ENCODE peak calls at places on chromosomes 13 and 19, in four cellular contexts. One of them, this sample, is unnamed.

GRCh38 chr19:41869374-41869955 is 7.6 kb upstream of the CD79A start:
- DNase-seq in foreskin fibroblast: no peak
- DNase-seq in mucosa of descending colon: no peak
- DNase-seq in cardiac fibroblast: no peak
- DNase-seq in this sample: no peak

GRCh38 chr13:87172166-87172825 is 498.9 kb upstream of the SLITRK5 start:
- DNase-seq in foreskin fibroblast: no peak
- DNase-seq in mucosa of descending colon: no peak
- DNase-seq in cardiac fibroblast: no peak
- DNase-seq in this sample: no peak

GRCh38 chr13:89490661-89491060 is 1819.5 kb downstream of the SLITRK5 start:
- DNase-seq in foreskin fibroblast: no peak
- DNase-seq in mucosa of descending colon: no peak
- DNase-seq in cardiac fibroblast: no peak
- DNase-seq in this sample: no peak

GRCh38 chr19:19421326-19421725 is 15.9 kb downstream of the GATAD2A start:
- DNase-seq in foreskin fibroblast: no peak
- DNase-seq in mucosa of descending colon: no peak
- DNase-seq in cardiac fibroblast: no peak
- DNase-seq in this sample: no peak

GRCh38 chr13:30618186-30618937 is 642 bp downstream of the USPL1 start:
- DNase-seq in foreskin fibroblast: no peak
- DNase-seq in mucosa of descending colon: no peak
- DNase-seq in cardiac fibroblast: peak
- DNase-seq in this sample: no peak

GRCh38 chr13:39767791-39768564 is 112.5 kb downstream of the COG6 start:
- DNase-seq in foreskin fibroblast: no peak
- DNase-seq in mucosa of descending colon: peak
- DNase-seq in cardiac fibroblast: no peak
- DNase-seq in this sample: no peak

GRCh38 chr13:75689686-75690085 is 53.6 kb downstream of the LMO7 start:
- DNase-seq in foreskin fibroblast: no peak
- DNase-seq in mucosa of descending colon: no peak
- DNase-seq in cardiac fibroblast: no peak
- DNase-seq in this sample: no peak

GRCh38 chr13:43629691-43630480 is 156.9 kb downstream of the ENOX1 start:
- DNase-seq in foreskin fibroblast: peak
- DNase-seq in mucosa of descending colon: no peak
- DNase-seq in cardiac fibroblast: peak
- DNase-seq in this sample: peak

GRCh38 chr19:10516671-10517286 is 468 bp downstream of the S1PR5 start:
- DNase-seq in foreskin fibroblast: no peak
- DNase-seq in mucosa of descending colon: no peak
- DNase-seq in cardiac fibroblast: no peak
- DNase-seq in this sample: no peak

GRCh38 chr19:45598267-45599011 is 3.6 kb downstream of the GPR4 start:
- DNase-seq in foreskin fibroblast: no peak
- DNase-seq in mucosa of descending colon: no peak
- DNase-seq in cardiac fibroblast: peak
- DNase-seq in this sample: no peak

GRCh38 chr13:75723927-75724326 is 87.8 kb downstream of the LMO7 start:
- DNase-seq in foreskin fibroblast: no peak
- DNase-seq in mucosa of descending colon: no peak
- DNase-seq in cardiac fibroblast: no peak
- DNase-seq in this sample: no peak

GRCh38 chr19:3730457-3730958 is 22.3 kb downstream of the TJP3 start:
- DNase-seq in foreskin fibroblast: no peak
- DNase-seq in mucosa of descending colon: no peak
- DNase-seq in cardiac fibroblast: no peak
- DNase-seq in this sample: no peak

GRCh38 chr19:51777570-51778460 is 16.8 kb downstream of the FPR2 start:
- DNase-seq in foreskin fibroblast: peak
- DNase-seq in mucosa of descending colon: peak
- DNase-seq in cardiac fibroblast: peak
- DNase-seq in this sample: peak

GRCh38 chr19:30406220-30406944 is 34.2 kb downstream of the ZNF536 start:
- DNase-seq in foreskin fibroblast: peak
- DNase-seq in mucosa of descending colon: peak
- DNase-seq in cardiac fibroblast: no peak
- DNase-seq in this sample: no peak

GRCh38 chr19:17766543-17767131 is 15.4 kb downstream of the FCHO1 start:
- DNase-seq in foreskin fibroblast: peak
- DNase-seq in mucosa of descending colon: peak
- DNase-seq in cardiac fibroblast: peak
- DNase-seq in this sample: peak

GRCh38 chr19:10049626-10050025 is 36.3 kb downstream of the RDH8 start:
- DNase-seq in foreskin fibroblast: no peak
- DNase-seq in mucosa of descending colon: no peak
- DNase-seq in cardiac fibroblast: no peak
- DNase-seq in this sample: no peak

GRCh38 chr19:15253076-15253475 is 20.8 kb upstream of the EPHX3 start:
- DNase-seq in foreskin fibroblast: no peak
- DNase-seq in mucosa of descending colon: no peak
- DNase-seq in cardiac fibroblast: no peak
- DNase-seq in this sample: no peak

GRCh38 chr13:101453784-101454201 is 1.3 kb downstream of the ITGBL1 start:
- DNase-seq in foreskin fibroblast: no peak
- DNase-seq in mucosa of descending colon: peak
- DNase-seq in cardiac fibroblast: no peak
- DNase-seq in this sample: no peak

GRCh38 chr19:16036941-16037340 is 39.4 kb upstream of the TPM4 start:
- DNase-seq in foreskin fibroblast: no peak
- DNase-seq in mucosa of descending colon: no peak
- DNase-seq in cardiac fibroblast: no peak
- DNase-seq in this sample: no peak

GRCh38 chr13:35765387-35765786 is 288.9 kb upstream of the MAB21L1 start:
- DNase-seq in foreskin fibroblast: no peak
- DNase-seq in mucosa of descending colon: no peak
- DNase-seq in cardiac fibroblast: no peak
- DNase-seq in this sample: no peak

GRCh38 chr13:23979361-23980159 is 82.3 kb upstream of the C1QTNF9B start:
- DNase-seq in foreskin fibroblast: peak
- DNase-seq in mucosa of descending colon: peak
- DNase-seq in cardiac fibroblast: peak
- DNase-seq in this sample: peak

GRCh38 chr13:100887729-100888151 is 213.1 kb upstream of the TMTC4 start:
- DNase-seq in foreskin fibroblast: peak
- DNase-seq in mucosa of descending colon: no peak
- DNase-seq in cardiac fibroblast: peak
- DNase-seq in this sample: peak

DNA sequence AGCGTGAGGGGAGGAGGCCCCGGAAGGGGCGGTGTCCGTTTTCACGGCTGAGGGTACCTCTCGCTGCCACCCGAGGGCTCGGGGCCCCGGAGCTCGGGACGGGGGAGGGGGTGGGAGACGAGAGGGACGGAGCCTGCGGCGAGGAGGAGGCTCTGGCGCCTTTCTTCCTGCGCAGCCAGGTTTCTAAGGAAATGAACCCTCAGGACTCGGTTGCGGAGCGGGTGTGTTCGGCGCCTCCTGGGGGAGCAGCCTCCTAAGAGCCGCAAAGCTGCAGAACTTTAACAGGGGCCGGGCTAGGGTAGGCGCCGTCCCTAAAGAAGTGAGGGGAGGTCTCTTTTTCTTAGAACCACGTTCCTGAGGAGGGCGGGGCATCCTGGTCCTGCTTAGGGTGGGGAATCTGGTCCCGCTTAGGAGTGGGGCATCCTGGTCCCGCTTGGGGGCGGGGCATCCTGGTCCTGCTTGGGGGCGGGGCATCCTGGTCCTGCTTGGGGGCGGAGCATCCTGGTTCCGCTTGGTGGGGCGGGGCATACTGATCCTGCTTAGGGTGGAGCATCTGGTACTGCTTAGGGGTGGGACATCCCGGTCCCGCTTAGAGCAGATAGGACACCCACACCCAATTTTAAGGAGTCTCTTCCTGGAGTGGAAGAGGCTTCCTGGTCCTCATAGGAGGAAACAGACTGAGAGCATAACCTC is 6.2 kb downstream of the SYT5 start:
- DNase-seq in foreskin fibroblast: peak
- DNase-seq in mucosa of descending colon: peak
- DNase-seq in cardiac fibroblast: peak
- DNase-seq in this sample: peak
- TF ChIP-seq CTCF in foreskin fibroblast: no peak
- TF ChIP-seq CTCF in mucosa of descending colon: no peak
- TF ChIP-seq CTCF in cardiac fibroblast: no peak
- TF ChIP-seq CTCF in this sample: peak

GRCh38 chr19:6737873-6738725 is 719 bp upstream of the GPR108 start:
- DNase-seq in foreskin fibroblast: peak
- DNase-seq in mucosa of descending colon: peak
- DNase-seq in cardiac fibroblast: peak
- DNase-seq in this sample: peak

GRCh38 chr19:6739390-6739883 is at the start of gene TRIP10:
- DNase-seq in foreskin fibroblast: peak
- DNase-seq in mucosa of descending colon: peak
- DNase-seq in cardiac fibroblast: peak
- DNase-seq in this sample: peak

GRCh38 chr19:6737284-6737872 is at the start of gene GPR108:
- DNase-seq in foreskin fibroblast: peak
- DNase-seq in mucosa of descending colon: peak
- DNase-seq in cardiac fibroblast: no peak
- DNase-seq in this sample: peak

GRCh38 chr19:6739884-6740588 is 556 bp downstream of the TRIP10 start:
- DNase-seq in foreskin fibroblast: no peak
- DNase-seq in mucosa of descending colon: no peak
- DNase-seq in cardiac fibroblast: no peak
- DNase-seq in this sample: no peak

GRCh38 chr19:6738726-6739389 is 622 bp upstream of the TRIP10 start:
- DNase-seq in foreskin fibroblast: no peak
- DNase-seq in mucosa of descending colon: peak
- DNase-seq in cardiac fibroblast: peak
- DNase-seq in this sample: no peak
- TF ChIP-seq CTCF in foreskin fibroblast: no peak
- TF ChIP-seq CTCF in mucosa of descending colon: no peak
- TF ChIP-seq CTCF in cardiac fibroblast: no peak
- TF ChIP-seq CTCF in this sample: no peak

GRCh38 chr13:61013782-61014181 is 401.9 kb downstream of the PCDH20 start:
- DNase-seq in foreskin fibroblast: no peak
- DNase-seq in mucosa of descending colon: no peak
- DNase-seq in cardiac fibroblast: no peak
- DNase-seq in this sample: no peak
- TF ChIP-seq CTCF in foreskin fibroblast: no peak
- TF ChIP-seq CTCF in mucosa of descending colon: no peak
- TF ChIP-seq CTCF in cardiac fibroblast: no peak
- TF ChIP-seq CTCF in this sample: no peak

GRCh38 chr13:53200498-53201453 is 172.2 kb downstream of the OLFM4 start:
- DNase-seq in foreskin fibroblast: no peak
- DNase-seq in mucosa of descending colon: peak
- DNase-seq in cardiac fibroblast: no peak
- DNase-seq in this sample: no peak
- TF ChIP-seq CTCF in foreskin fibroblast: peak
- TF ChIP-seq CTCF in mucosa of descending colon: peak
- TF ChIP-seq CTCF in cardiac fibroblast: peak
- TF ChIP-seq CTCF in this sample: peak

GRCh38 chr19:35519291-35519690 is 5.8 kb upstream of the DMKN start:
- DNase-seq in foreskin fibroblast: peak
- DNase-seq in mucosa of descending colon: no peak
- DNase-seq in cardiac fibroblast: peak
- DNase-seq in this sample: no peak
- TF ChIP-seq CTCF in foreskin fibroblast: no peak
- TF ChIP-seq CTCF in mucosa of descending colon: no peak
- TF ChIP-seq CTCF in cardiac fibroblast: no peak
- TF ChIP-seq CTCF in this sample: no peak

GRCh38 chr13:52851153-52851962 is 2.9 kb upstream of the PCDH8 start:
- DNase-seq in foreskin fibroblast: peak
- DNase-seq in mucosa of descending colon: peak
- DNase-seq in cardiac fibroblast: peak
- DNase-seq in this sample: no peak

GRCh38 chr13:52849727-52850395 is 1.4 kb upstream of the PCDH8 start:
- DNase-seq in foreskin fibroblast: no peak
- DNase-seq in mucosa of descending colon: no peak
- DNase-seq in cardiac fibroblast: no peak
- DNase-seq in this sample: no peak

GRCh38 chr13:52848455-52849190 is at the start of gene PCDH8:
- DNase-seq in foreskin fibroblast: no peak
- DNase-seq in mucosa of descending colon: no peak
- DNase-seq in cardiac fibroblast: no peak
- DNase-seq in this sample: no peak

GRCh38 chr13:52852444-52852843 is 4.0 kb upstream of the PCDH8 start:
- DNase-seq in foreskin fibroblast: no peak
- DNase-seq in mucosa of descending colon: no peak
- DNase-seq in cardiac fibroblast: no peak
- DNase-seq in this sample: no peak

DNA sequence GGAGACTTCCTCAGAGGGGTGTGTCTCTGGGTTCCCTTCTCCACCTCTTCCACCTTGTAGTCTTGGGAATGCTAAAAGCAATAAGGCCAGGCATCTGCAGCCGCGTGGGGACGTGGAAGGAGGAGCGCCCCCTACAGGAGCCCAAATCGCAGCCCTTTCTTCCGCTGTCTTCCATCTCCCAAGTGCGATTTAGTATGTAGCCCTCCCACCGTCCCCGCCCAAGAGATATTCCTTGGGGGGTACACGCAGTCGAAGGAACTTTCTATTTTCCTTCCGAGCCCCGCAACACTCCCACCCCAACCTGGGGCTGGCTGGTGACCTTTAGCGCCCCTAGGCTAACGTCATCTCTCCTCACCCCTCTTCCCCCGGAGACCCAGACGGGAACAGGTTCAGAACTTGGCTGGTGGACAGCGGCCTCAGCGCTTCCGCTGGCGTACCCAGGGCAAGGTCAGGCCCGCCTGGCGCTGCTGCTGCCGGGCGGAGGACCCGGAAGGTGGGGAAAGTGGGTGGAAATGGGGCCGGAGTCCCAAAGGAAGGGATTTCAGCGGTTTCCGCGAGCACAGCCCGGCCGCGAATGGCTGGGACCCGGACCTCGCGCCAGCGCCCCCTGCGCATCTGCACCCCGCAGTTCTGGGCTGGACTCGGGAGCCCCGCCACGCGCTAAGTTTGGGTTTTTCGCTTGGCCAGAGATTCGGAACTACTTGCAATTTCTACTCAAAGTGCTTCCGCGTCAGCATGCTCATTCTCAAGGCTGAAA is 2.1 kb upstream of the PCDH8 start:
- DNase-seq in foreskin fibroblast: peak
- DNase-seq in mucosa of descending colon: peak
- DNase-seq in cardiac fibroblast: peak
- DNase-seq in this sample: peak
- TF ChIP-seq CTCF in foreskin fibroblast: no peak
- TF ChIP-seq CTCF in mucosa of descending colon: no peak
- TF ChIP-seq CTCF in cardiac fibroblast: no peak
- TF ChIP-seq CTCF in this sample: peak

GRCh38 chr13:25980255-25980654 is 71.6 kb downstream of the SHISA2 start:
- DNase-seq in foreskin fibroblast: no peak
- DNase-seq in mucosa of descending colon: no peak
- DNase-seq in cardiac fibroblast: peak
- DNase-seq in this sample: no peak
- TF ChIP-seq CTCF in foreskin fibroblast: peak
- TF ChIP-seq CTCF in mucosa of descending colon: no peak
- TF ChIP-seq CTCF in cardiac fibroblast: peak
- TF ChIP-seq CTCF in this sample: peak

This sample was measured in AG09319.